ENCODE peak calls at places on chromosomes 7 and 10, in four cellular contexts. One of them, this sample, is unnamed. For H3K27me3 and H3K4me1, the result is how much of the 10 kb centered on the place peaks cover.

GRCh38 chr7:6651866-6652445 is 14.8 kb downstream of the ZNF316 start:
- DNase-seq in CD8-positive, alpha-beta memory T cell: no peak
- DNase-seq in cardiac muscle cell: no peak
- DNase-seq in heart right ventricle: no peak
- DNase-seq in this sample: no peak

GRCh38 chr10:108801775-108802516 is 1121.4 kb downstream of the XPNPEP1 start:
- DNase-seq in CD8-positive, alpha-beta memory T cell: no peak
- DNase-seq in cardiac muscle cell: no peak
- DNase-seq in heart right ventricle: no peak
- DNase-seq in this sample: no peak

GRCh38 chr7:7696458-7697119 is 21.8 kb downstream of the RPA3 start:
- DNase-seq in CD8-positive, alpha-beta memory T cell: no peak
- DNase-seq in cardiac muscle cell: no peak
- DNase-seq in heart right ventricle: no peak
- DNase-seq in this sample: no peak

GRCh38 chr7:1668486-1668931 is 1.6 kb upstream of the ELFN1 start:
- DNase-seq in CD8-positive, alpha-beta memory T cell: no peak
- DNase-seq in cardiac muscle cell: no peak
- DNase-seq in heart right ventricle: no peak
- DNase-seq in this sample: peak

GRCh38 chr10:70528726-70529362 is 50.3 kb downstream of the PALD1 start:
- DNase-seq in CD8-positive, alpha-beta memory T cell: no peak
- DNase-seq in cardiac muscle cell: peak
- DNase-seq in heart right ventricle: peak
- DNase-seq in this sample: peak

GRCh38 chr7:16728811-16729210 is 24.7 kb upstream of the TSPAN13 start:
- DNase-seq in CD8-positive, alpha-beta memory T cell: no peak
- DNase-seq in cardiac muscle cell: no peak
- DNase-seq in heart right ventricle: no peak
- DNase-seq in this sample: no peak

GRCh38 chr10:100859204-100859763 is 53.5 kb upstream of the SLF2 start:
- DNase-seq in CD8-positive, alpha-beta memory T cell: no peak
- DNase-seq in cardiac muscle cell: no peak
- DNase-seq in heart right ventricle: no peak
- DNase-seq in this sample: no peak

GRCh38 chr7:65953890-65954289 is 28.1 kb downstream of the GUSB start:
- DNase-seq in CD8-positive, alpha-beta memory T cell: no peak
- DNase-seq in cardiac muscle cell: no peak
- DNase-seq in heart right ventricle: no peak
- DNase-seq in this sample: no peak

GRCh38 chr7:91263359-91264082 is 712 bp upstream of the FZD1 start:
- DNase-seq in CD8-positive, alpha-beta memory T cell: no peak
- DNase-seq in cardiac muscle cell: peak
- DNase-seq in heart right ventricle: peak
- DNase-seq in this sample: peak

GRCh38 chr7:24851791-24852190 is 94.5 kb upstream of the GSDME start:
- DNase-seq in CD8-positive, alpha-beta memory T cell: no peak
- DNase-seq in cardiac muscle cell: no peak
- DNase-seq in heart right ventricle: no peak
- DNase-seq in this sample: no peak

GRCh38 chr10:13847201-13847631 is 260.5 kb downstream of the PRPF18 start:
- DNase-seq in CD8-positive, alpha-beta memory T cell: no peak
- DNase-seq in cardiac muscle cell: no peak
- DNase-seq in heart right ventricle: no peak
- DNase-seq in this sample: no peak

GRCh38 chr7:15647309-15647708 is 39.2 kb downstream of the MEOX2 start:
- DNase-seq in CD8-positive, alpha-beta memory T cell: no peak
- DNase-seq in cardiac muscle cell: no peak
- DNase-seq in heart right ventricle: no peak
- DNase-seq in this sample: no peak

GRCh38 chr10:89805599-89806013 is 104.2 kb downstream of the KIF20B start:
- DNase-seq in CD8-positive, alpha-beta memory T cell: no peak
- DNase-seq in cardiac muscle cell: no peak
- DNase-seq in heart right ventricle: no peak
- DNase-seq in this sample: no peak

GRCh38 chr10:123990889-123991288 is 99.3 kb upstream of the CPXM2 start:
- DNase-seq in CD8-positive, alpha-beta memory T cell: no peak
- DNase-seq in cardiac muscle cell: no peak
- DNase-seq in heart right ventricle: no peak
- DNase-seq in this sample: no peak

GRCh38 chr10:123995082-123995460 is 98.3 kb downstream of the CHST15 start:
- DNase-seq in CD8-positive, alpha-beta memory T cell: no peak
- DNase-seq in cardiac muscle cell: no peak
- DNase-seq in heart right ventricle: no peak
- DNase-seq in this sample: no peak

GRCh38 chr10:123993534-123994416 is 99.6 kb downstream of the CHST15 start:
- DNase-seq in CD8-positive, alpha-beta memory T cell: no peak
- DNase-seq in cardiac muscle cell: no peak
- DNase-seq in heart right ventricle: no peak
- DNase-seq in this sample: no peak

GRCh38 chr10:123994417-123995081 is 98.8 kb downstream of the CHST15 start:
- DNase-seq in CD8-positive, alpha-beta memory T cell: peak
- DNase-seq in cardiac muscle cell: peak
- DNase-seq in heart right ventricle: peak
- DNase-seq in this sample: peak

DNA sequence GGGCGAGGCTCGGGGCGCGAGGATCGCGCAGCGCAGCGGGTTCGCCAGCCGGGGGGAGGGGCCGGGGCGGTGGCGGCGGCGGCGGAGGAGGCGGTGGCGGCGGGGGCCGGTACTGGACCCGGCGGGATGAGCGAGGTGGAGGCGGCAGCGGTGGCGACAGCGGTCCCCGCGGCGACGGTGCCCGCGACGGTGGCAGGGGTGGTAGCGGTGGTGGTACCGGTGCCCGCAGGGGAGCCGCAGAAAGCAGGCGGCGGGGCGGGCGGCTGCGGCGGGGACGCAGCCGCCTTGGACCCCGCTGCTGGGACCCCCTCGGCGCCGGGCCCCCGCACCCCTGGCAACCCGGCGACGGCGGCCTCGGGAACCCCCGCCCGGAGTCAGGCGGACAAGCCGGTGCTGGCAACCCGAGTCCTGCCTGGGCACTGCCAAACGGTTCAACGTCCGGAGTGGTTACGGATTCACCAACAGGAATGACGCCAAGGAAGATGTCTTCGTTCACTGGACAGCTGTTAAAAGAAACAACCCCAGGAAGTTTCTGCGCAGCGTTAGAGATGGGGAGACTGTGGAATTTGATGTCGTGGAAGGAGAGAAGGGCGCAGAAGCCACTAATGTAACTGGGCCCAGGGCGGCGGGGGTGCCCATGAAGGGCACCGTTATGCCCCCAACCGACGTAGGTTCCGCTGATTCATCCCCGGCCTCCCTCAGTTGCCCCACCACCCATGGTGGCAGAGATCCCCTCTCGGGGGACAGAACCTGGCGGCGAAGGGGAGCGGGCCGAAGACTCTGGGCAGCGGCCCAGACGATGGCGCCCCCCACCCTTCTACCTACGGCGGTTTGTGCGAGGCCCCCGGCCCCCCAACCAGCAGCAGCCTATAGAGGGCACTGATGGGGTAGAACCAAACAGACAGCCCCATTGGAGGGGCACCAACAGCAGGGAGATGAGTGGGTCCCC is 100.3 kb upstream of the CPXM2 start:
- DNase-seq in CD8-positive, alpha-beta memory T cell: no peak
- DNase-seq in cardiac muscle cell: peak
- DNase-seq in heart right ventricle: no peak
- DNase-seq in this sample: no peak
- H3K27me3 ChIP-seq in CD8-positive, alpha-beta memory T cell: under half
- H3K27me3 ChIP-seq in cardiac muscle cell: under half
- H3K27me3 ChIP-seq in heart right ventricle: under half
- H3K27me3 ChIP-seq in this sample: under half

GRCh38 chr10:69323622-69324021 is 45.3 kb downstream of the HK1 start:
- DNase-seq in CD8-positive, alpha-beta memory T cell: no peak
- DNase-seq in cardiac muscle cell: no peak
- DNase-seq in heart right ventricle: no peak
- DNase-seq in this sample: no peak

GRCh38 chr10:69327463-69328345 is 49.4 kb downstream of the HK1 start:
- DNase-seq in CD8-positive, alpha-beta memory T cell: no peak
- DNase-seq in cardiac muscle cell: peak
- DNase-seq in heart right ventricle: peak
- DNase-seq in this sample: peak

GRCh38 chr10:69321865-69322264 is 43.6 kb downstream of the HK1 start:
- DNase-seq in CD8-positive, alpha-beta memory T cell: no peak
- DNase-seq in cardiac muscle cell: peak
- DNase-seq in heart right ventricle: no peak
- DNase-seq in this sample: no peak

GRCh38 chr10:69326692-69327091 is 48.4 kb downstream of the HK1 start:
- DNase-seq in CD8-positive, alpha-beta memory T cell: no peak
- DNase-seq in cardiac muscle cell: no peak
- DNase-seq in heart right ventricle: no peak
- DNase-seq in this sample: no peak

GRCh38 chr10:69324583-69324982 is 46.3 kb downstream of the HK1 start:
- DNase-seq in CD8-positive, alpha-beta memory T cell: no peak
- DNase-seq in cardiac muscle cell: no peak
- DNase-seq in heart right ventricle: no peak
- DNase-seq in this sample: no peak
- H3K4me1 ChIP-seq in CD8-positive, alpha-beta memory T cell: half or more
- H3K4me1 ChIP-seq in cardiac muscle cell: half or more
- H3K4me1 ChIP-seq in heart right ventricle: half or more
- H3K4me1 ChIP-seq in this sample: under half

GRCh38 chr10:99535764-99536399 is 3.1 kb downstream of the NKX2-3 start:
- DNase-seq in CD8-positive, alpha-beta memory T cell: no peak
- DNase-seq in cardiac muscle cell: no peak
- DNase-seq in heart right ventricle: no peak
- DNase-seq in this sample: no peak

GRCh38 chr10:99534939-99535763 is 2.4 kb downstream of the NKX2-3 start:
- DNase-seq in CD8-positive, alpha-beta memory T cell: no peak
- DNase-seq in cardiac muscle cell: peak
- DNase-seq in heart right ventricle: no peak
- DNase-seq in this sample: no peak

GRCh38 chr10:99537381-99538286 is 4.9 kb downstream of the NKX2-3 start:
- DNase-seq in CD8-positive, alpha-beta memory T cell: no peak
- DNase-seq in cardiac muscle cell: no peak
- DNase-seq in heart right ventricle: no peak
- DNase-seq in this sample: no peak

GRCh38 chr10:99538287-99538917 is 5.7 kb downstream of the NKX2-3 start:
- DNase-seq in CD8-positive, alpha-beta memory T cell: no peak
- DNase-seq in cardiac muscle cell: no peak
- DNase-seq in heart right ventricle: no peak
- DNase-seq in this sample: no peak

DNA sequence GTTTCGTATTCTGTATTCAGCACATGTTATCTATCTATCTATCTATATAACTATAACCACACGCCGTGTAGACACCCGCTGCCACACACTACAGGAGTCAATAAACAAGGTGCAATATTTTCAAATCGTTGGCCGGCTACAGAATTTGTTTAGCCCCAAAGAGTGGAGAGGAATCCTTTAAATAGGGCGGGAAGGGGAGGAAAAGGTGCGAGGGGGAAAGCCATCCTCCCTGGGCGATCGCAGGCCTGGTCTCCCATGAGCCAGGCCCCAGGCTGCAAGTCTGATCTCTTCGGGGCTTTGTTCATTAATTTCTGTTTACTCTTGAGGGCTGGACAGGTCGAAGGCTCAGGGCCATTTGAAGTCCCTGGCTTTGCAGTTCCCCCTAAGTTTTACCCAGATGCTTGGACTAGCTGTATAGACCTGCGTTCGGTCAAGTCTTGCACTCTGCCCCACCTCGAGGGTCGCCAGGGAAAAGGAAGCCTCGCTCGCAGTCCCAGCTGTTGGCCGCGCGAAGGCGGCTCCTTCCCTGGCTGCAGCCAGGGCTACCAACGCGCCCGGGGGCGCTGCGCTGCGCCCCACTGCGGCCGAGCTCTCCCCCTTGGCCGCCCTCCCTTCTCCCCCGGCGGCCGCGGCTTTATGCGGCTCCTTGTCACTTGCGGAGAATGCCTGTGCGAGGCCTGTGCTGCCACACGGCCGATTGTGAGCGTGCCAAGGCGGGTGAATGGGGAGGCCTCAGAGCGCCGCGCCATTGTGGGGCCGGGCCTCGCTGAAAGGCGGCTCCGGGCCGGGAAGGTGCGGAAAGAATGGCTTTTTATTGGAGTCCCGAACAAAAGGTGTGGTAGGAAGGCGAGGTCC is 3.9 kb downstream of the NKX2-3 start:
- DNase-seq in CD8-positive, alpha-beta memory T cell: no peak
- DNase-seq in cardiac muscle cell: no peak
- DNase-seq in heart right ventricle: no peak
- DNase-seq in this sample: no peak
- H3K27me3 ChIP-seq in CD8-positive, alpha-beta memory T cell: half or more
- H3K27me3 ChIP-seq in cardiac muscle cell: half or more
- H3K27me3 ChIP-seq in heart right ventricle: half or more
- H3K27me3 ChIP-seq in this sample: under half

GRCh38 chr10:110818311-110819257 is 53.1 kb upstream of the PDCD4 start:
- DNase-seq in CD8-positive, alpha-beta memory T cell: no peak
- DNase-seq in cardiac muscle cell: no peak
- DNase-seq in heart right ventricle: no peak
- DNase-seq in this sample: peak
- H3K4me1 ChIP-seq in CD8-positive, alpha-beta memory T cell: under half
- H3K4me1 ChIP-seq in cardiac muscle cell: half or more
- H3K4me1 ChIP-seq in heart right ventricle: half or more
- H3K4me1 ChIP-seq in this sample: under half

GRCh38 chr7:27121656-27122055 is 8.9 kb downstream of the HOXA4 start:
- DNase-seq in CD8-positive, alpha-beta memory T cell: no peak
- DNase-seq in cardiac muscle cell: no peak
- DNase-seq in heart right ventricle: no peak
- DNase-seq in this sample: no peak
- H3K27me3 ChIP-seq in CD8-positive, alpha-beta memory T cell: under half
- H3K27me3 ChIP-seq in cardiac muscle cell: half or more
- H3K27me3 ChIP-seq in heart right ventricle: under half
- H3K27me3 ChIP-seq in this sample: under half

GRCh38 chr7:101094791-101095375 is 9.6 kb downstream of the TRIM56 start:
- DNase-seq in CD8-positive, alpha-beta memory T cell: no peak
- DNase-seq in cardiac muscle cell: peak
- DNase-seq in heart right ventricle: peak
- DNase-seq in this sample: peak

GRCh38 chr7:101097561-101097960 is 12.3 kb downstream of the TRIM56 start:
- DNase-seq in CD8-positive, alpha-beta memory T cell: no peak
- DNase-seq in cardiac muscle cell: no peak
- DNase-seq in heart right ventricle: no peak
- DNase-seq in this sample: no peak

GRCh38 chr7:101094376-101094775 is 9.1 kb downstream of the TRIM56 start:
- DNase-seq in CD8-positive, alpha-beta memory T cell: no peak
- DNase-seq in cardiac muscle cell: no peak
- DNase-seq in heart right ventricle: no peak
- DNase-seq in this sample: no peak

GRCh38 chr7:101096331-101096956 is 11.2 kb downstream of the TRIM56 start:
- DNase-seq in CD8-positive, alpha-beta memory T cell: no peak
- DNase-seq in cardiac muscle cell: no peak
- DNase-seq in heart right ventricle: no peak
- DNase-seq in this sample: no peak

DNA sequence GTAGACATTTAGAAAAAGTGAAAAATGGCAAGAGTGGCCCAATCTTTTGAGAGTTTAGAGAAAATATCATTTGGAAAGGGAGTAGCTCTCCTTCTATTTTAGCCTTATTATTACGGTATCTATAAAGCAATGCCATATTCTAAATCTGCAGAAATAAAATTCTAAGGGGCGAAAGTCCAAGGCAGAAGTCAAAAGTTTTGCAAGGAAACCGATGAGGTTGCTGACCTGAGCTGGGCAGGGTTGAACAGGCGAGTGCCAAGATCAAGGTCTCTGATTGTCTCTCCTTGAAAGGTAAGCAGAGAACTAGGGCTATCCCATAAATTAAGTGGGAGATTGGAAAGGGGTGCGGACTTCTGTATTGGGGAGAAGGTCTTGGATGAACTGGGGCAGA is 11.7 kb downstream of the TRIM56 start:
- DNase-seq in CD8-positive, alpha-beta memory T cell: no peak
- DNase-seq in cardiac muscle cell: no peak
- DNase-seq in heart right ventricle: no peak
- DNase-seq in this sample: no peak
- H3K4me1 ChIP-seq in CD8-positive, alpha-beta memory T cell: under half
- H3K4me1 ChIP-seq in cardiac muscle cell: under half
- H3K4me1 ChIP-seq in heart right ventricle: under half
- H3K4me1 ChIP-seq in this sample: under half

GRCh38 chr10:120455606-120456005 is 1.4 kb upstream of the PLPP4 start:
- DNase-seq in CD8-positive, alpha-beta memory T cell: no peak
- DNase-seq in cardiac muscle cell: no peak
- DNase-seq in heart right ventricle: no peak
- DNase-seq in this sample: no peak
- H3K27me3 ChIP-seq in CD8-positive, alpha-beta memory T cell: under half
- H3K27me3 ChIP-seq in cardiac muscle cell: under half
- H3K27me3 ChIP-seq in heart right ventricle: under half
- H3K27me3 ChIP-seq in this sample: under half

This sample was measured in right cardiac atrium.